ENCODE peak calls at places on chromosomes 13 and 19, in eight cellular contexts. One of them, this sample, is unnamed.

GRCh38 chr19:4196587-4197148 is 14.2 kb downstream of the ANKRD24 start:
- DNase-seq in choroid plexus epithelial cell: no peak
- DNase-seq in lower leg skin: no peak
- DNase-seq in neural crest cell: no peak
- DNase-seq in mesothelial cell of epicardium: no peak
- DNase-seq in AG04450: no peak
- DNase-seq in dorsolateral prefrontal cortex: no peak
- DNase-seq in mucosa of descending colon: no peak
- DNase-seq in this sample: no peak

GRCh38 chr13:91220872-91221271 is 126.6 kb upstream of the MIR17HG start:
- DNase-seq in choroid plexus epithelial cell: no peak
- DNase-seq in lower leg skin: no peak
- DNase-seq in neural crest cell: no peak
- DNase-seq in mesothelial cell of epicardium: no peak
- DNase-seq in AG04450: no peak
- DNase-seq in dorsolateral prefrontal cortex: no peak
- DNase-seq in mucosa of descending colon: no peak
- DNase-seq in this sample: no peak

GRCh38 chr19:34675250-34675649 is 1.7 kb downstream of the SCGB2B2 start:
- DNase-seq in choroid plexus epithelial cell: no peak
- DNase-seq in lower leg skin: no peak
- DNase-seq in neural crest cell: no peak
- DNase-seq in mesothelial cell of epicardium: no peak
- DNase-seq in AG04450: no peak
- DNase-seq in dorsolateral prefrontal cortex: no peak
- DNase-seq in mucosa of descending colon: no peak
- DNase-seq in this sample: no peak

GRCh38 chr13:77479326-77479725 is 56.2 kb upstream of the SCEL start:
- DNase-seq in choroid plexus epithelial cell: no peak
- DNase-seq in lower leg skin: no peak
- DNase-seq in neural crest cell: no peak
- DNase-seq in mesothelial cell of epicardium: no peak
- DNase-seq in AG04450: no peak
- DNase-seq in dorsolateral prefrontal cortex: no peak
- DNase-seq in mucosa of descending colon: no peak
- DNase-seq in this sample: no peak

GRCh38 chr19:34972163-34972705 is 8.2 kb upstream of the ZNF792 start:
- DNase-seq in choroid plexus epithelial cell: no peak
- DNase-seq in lower leg skin: peak; percentile 61
- DNase-seq in neural crest cell: no peak
- DNase-seq in mesothelial cell of epicardium: no peak
- DNase-seq in AG04450: no peak
- DNase-seq in dorsolateral prefrontal cortex: no peak
- DNase-seq in mucosa of descending colon: no peak
- DNase-seq in this sample: no peak

GRCh38 chr19:2944775-2945574 is at the start of gene ZNF77:
- DNase-seq in choroid plexus epithelial cell: peak; percentile 100
- DNase-seq in lower leg skin: peak; percentile 100
- DNase-seq in neural crest cell: peak; percentile 97
- DNase-seq in mesothelial cell of epicardium: peak; percentile 97
- DNase-seq in AG04450: peak; percentile 98
- DNase-seq in dorsolateral prefrontal cortex: peak; percentile 99
- DNase-seq in mucosa of descending colon: peak; percentile 99
- DNase-seq in this sample: peak; percentile 98

GRCh38 chr13:67048793-67049150 is 181.4 kb downstream of the PCDH9 start:
- DNase-seq in choroid plexus epithelial cell: peak; percentile 91
- DNase-seq in lower leg skin: no peak
- DNase-seq in neural crest cell: no peak
- DNase-seq in mesothelial cell of epicardium: no peak
- DNase-seq in AG04450: peak; percentile 43
- DNase-seq in dorsolateral prefrontal cortex: no peak
- DNase-seq in mucosa of descending colon: no peak
- DNase-seq in this sample: no peak

GRCh38 chr19:7862413-7862951 is 11.7 kb downstream of the PRR36 start:
- DNase-seq in choroid plexus epithelial cell: peak; percentile 72
- DNase-seq in lower leg skin: peak; percentile 92
- DNase-seq in neural crest cell: peak; percentile 88
- DNase-seq in mesothelial cell of epicardium: peak; percentile 85
- DNase-seq in AG04450: no peak
- DNase-seq in dorsolateral prefrontal cortex: no peak
- DNase-seq in mucosa of descending colon: peak; percentile 88
- DNase-seq in this sample: peak; percentile 84

GRCh38 chr19:609001-609340 is 19.3 kb downstream of the HCN2 start:
- DNase-seq in choroid plexus epithelial cell: no peak
- DNase-seq in lower leg skin: peak; percentile 91
- DNase-seq in neural crest cell: no peak
- DNase-seq in mesothelial cell of epicardium: no peak
- DNase-seq in AG04450: no peak
- DNase-seq in dorsolateral prefrontal cortex: peak; percentile 87
- DNase-seq in mucosa of descending colon: peak; percentile 56
- DNase-seq in this sample: no peak

GRCh38 chr19:46722421-46723022 is 5.6 kb upstream of the PRKD2 start:
- DNase-seq in choroid plexus epithelial cell: no peak
- DNase-seq in lower leg skin: no peak
- DNase-seq in neural crest cell: no peak
- DNase-seq in mesothelial cell of epicardium: no peak
- DNase-seq in AG04450: no peak
- DNase-seq in dorsolateral prefrontal cortex: no peak
- DNase-seq in mucosa of descending colon: no peak
- DNase-seq in this sample: no peak

GRCh38 chr13:110376120-110376519 is 69.0 kb downstream of the COL4A2 start:
- DNase-seq in choroid plexus epithelial cell: peak; percentile 73
- DNase-seq in lower leg skin: no peak
- DNase-seq in neural crest cell: no peak
- DNase-seq in mesothelial cell of epicardium: no peak
- DNase-seq in AG04450: no peak
- DNase-seq in dorsolateral prefrontal cortex: no peak
- DNase-seq in mucosa of descending colon: no peak
- DNase-seq in this sample: no peak

GRCh38 chr13:112198611-112199010 is 131.7 kb downstream of the SOX1 start:
- DNase-seq in choroid plexus epithelial cell: no peak
- DNase-seq in lower leg skin: peak; percentile 48
- DNase-seq in neural crest cell: no peak
- DNase-seq in mesothelial cell of epicardium: no peak
- DNase-seq in AG04450: no peak
- DNase-seq in dorsolateral prefrontal cortex: no peak
- DNase-seq in mucosa of descending colon: no peak
- DNase-seq in this sample: no peak

GRCh38 chr13:110932588-110932987 is 17.7 kb upstream of the ANKRD10 start:
- DNase-seq in choroid plexus epithelial cell: no peak
- DNase-seq in lower leg skin: no peak
- DNase-seq in neural crest cell: no peak
- DNase-seq in mesothelial cell of epicardium: no peak
- DNase-seq in AG04450: no peak
- DNase-seq in dorsolateral prefrontal cortex: no peak
- DNase-seq in mucosa of descending colon: no peak
- DNase-seq in this sample: no peak

GRCh38 chr13:112708560-112709240 is 18.9 kb downstream of the ATP11A start:
- DNase-seq in choroid plexus epithelial cell: no peak
- DNase-seq in lower leg skin: no peak
- DNase-seq in neural crest cell: no peak
- DNase-seq in mesothelial cell of epicardium: no peak
- DNase-seq in AG04450: no peak
- DNase-seq in dorsolateral prefrontal cortex: peak; percentile 42
- DNase-seq in mucosa of descending colon: no peak
- DNase-seq in this sample: no peak

GRCh38 chr13:97018029-97018819 is 23.9 kb upstream of the OXGR1 start:
- DNase-seq in choroid plexus epithelial cell: peak; percentile 83
- DNase-seq in lower leg skin: no peak
- DNase-seq in neural crest cell: peak; percentile 23
- DNase-seq in mesothelial cell of epicardium: no peak
- DNase-seq in AG04450: peak; percentile 32
- DNase-seq in dorsolateral prefrontal cortex: no peak
- DNase-seq in mucosa of descending colon: no peak
- DNase-seq in this sample: peak; percentile 53

DNA sequence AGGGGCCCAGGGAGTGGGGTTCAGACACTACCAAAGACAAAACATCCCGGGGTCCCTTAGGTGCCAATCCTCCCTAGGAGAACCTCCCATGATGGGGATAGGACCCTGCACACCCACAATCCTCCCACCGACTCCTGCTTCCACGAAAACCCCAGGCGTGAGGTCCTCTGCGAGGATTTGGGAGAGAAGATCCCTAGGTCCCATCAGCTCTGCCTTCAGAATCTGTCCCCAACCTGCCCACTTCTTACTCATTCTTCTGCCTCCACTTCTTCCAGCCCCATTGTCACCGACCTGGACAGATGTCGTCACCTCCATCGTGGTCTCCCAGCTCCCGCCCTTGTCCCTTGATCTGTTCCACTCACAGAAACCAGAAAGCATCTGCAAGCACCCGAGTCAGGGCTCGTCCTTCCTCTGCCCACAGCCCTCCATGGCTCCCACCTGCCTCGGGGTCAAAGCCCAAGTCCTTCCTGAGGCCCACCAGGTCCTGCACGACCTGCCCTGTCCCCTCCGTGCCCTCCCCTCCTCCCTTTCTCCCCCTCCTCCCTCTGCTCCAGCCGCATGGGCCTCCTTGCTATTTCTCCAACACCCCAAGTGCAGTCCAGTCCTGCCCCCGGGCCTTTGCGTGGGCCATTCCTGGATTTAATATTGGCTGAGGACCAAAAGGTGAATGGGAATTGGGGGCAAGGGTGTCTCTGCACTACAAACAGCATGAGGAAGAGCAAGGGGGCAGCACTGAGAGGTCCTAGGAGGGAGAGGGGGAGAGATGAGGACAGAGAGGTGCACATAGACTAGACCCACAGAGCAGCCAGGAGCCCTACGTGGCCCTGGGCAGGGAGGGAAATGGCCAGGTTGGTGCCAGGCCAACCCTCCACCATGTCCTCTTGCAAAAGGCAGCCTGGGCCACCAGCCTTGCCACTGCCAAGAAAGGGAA is 51.3 kb downstream of the PTPRS start:
- DNase-seq in choroid plexus epithelial cell: no peak
- DNase-seq in lower leg skin: no peak
- DNase-seq in neural crest cell: no peak
- DNase-seq in mesothelial cell of epicardium: no peak
- DNase-seq in AG04450: no peak
- DNase-seq in dorsolateral prefrontal cortex: no peak
- DNase-seq in mucosa of descending colon: no peak
- DNase-seq in this sample: no peak
- TF ChIP-seq CTCF in choroid plexus epithelial cell: peak; percentile 17
- TF ChIP-seq CTCF in lower leg skin: no peak
- TF ChIP-seq CTCF in neural crest cell: no peak
- TF ChIP-seq CTCF in mesothelial cell of epicardium: no peak
- TF ChIP-seq CTCF in AG04450: no peak
- TF ChIP-seq CTCF in dorsolateral prefrontal cortex: no peak
- TF ChIP-seq CTCF in mucosa of descending colon: no peak
- TF ChIP-seq CTCF in this sample: no peak

GRCh38 chr13:99366075-99366987 is 59.1 kb upstream of the GPR183 start:
- DNase-seq in choroid plexus epithelial cell: no peak
- DNase-seq in lower leg skin: peak; percentile 57
- DNase-seq in neural crest cell: no peak
- DNase-seq in mesothelial cell of epicardium: no peak
- DNase-seq in AG04450: no peak
- DNase-seq in dorsolateral prefrontal cortex: no peak
- DNase-seq in mucosa of descending colon: no peak
- DNase-seq in this sample: peak; percentile 62

GRCh38 chr13:99363949-99364348 is 56.8 kb upstream of the GPR183 start:
- DNase-seq in choroid plexus epithelial cell: no peak
- DNase-seq in lower leg skin: no peak
- DNase-seq in neural crest cell: no peak
- DNase-seq in mesothelial cell of epicardium: no peak
- DNase-seq in AG04450: no peak
- DNase-seq in dorsolateral prefrontal cortex: no peak
- DNase-seq in mucosa of descending colon: no peak
- DNase-seq in this sample: no peak

GRCh38 chr13:99367106-99367616 is 60.0 kb upstream of the GPR183 start:
- DNase-seq in choroid plexus epithelial cell: no peak
- DNase-seq in lower leg skin: peak; percentile 50
- DNase-seq in neural crest cell: no peak
- DNase-seq in mesothelial cell of epicardium: no peak
- DNase-seq in AG04450: no peak
- DNase-seq in dorsolateral prefrontal cortex: no peak
- DNase-seq in mucosa of descending colon: no peak
- DNase-seq in this sample: no peak

GRCh38 chr13:99370476-99371272 is 63.5 kb upstream of the GPR183 start:
- DNase-seq in choroid plexus epithelial cell: no peak
- DNase-seq in lower leg skin: peak; percentile 13
- DNase-seq in neural crest cell: no peak
- DNase-seq in mesothelial cell of epicardium: no peak
- DNase-seq in AG04450: no peak
- DNase-seq in dorsolateral prefrontal cortex: no peak
- DNase-seq in mucosa of descending colon: no peak
- DNase-seq in this sample: no peak

DNA sequence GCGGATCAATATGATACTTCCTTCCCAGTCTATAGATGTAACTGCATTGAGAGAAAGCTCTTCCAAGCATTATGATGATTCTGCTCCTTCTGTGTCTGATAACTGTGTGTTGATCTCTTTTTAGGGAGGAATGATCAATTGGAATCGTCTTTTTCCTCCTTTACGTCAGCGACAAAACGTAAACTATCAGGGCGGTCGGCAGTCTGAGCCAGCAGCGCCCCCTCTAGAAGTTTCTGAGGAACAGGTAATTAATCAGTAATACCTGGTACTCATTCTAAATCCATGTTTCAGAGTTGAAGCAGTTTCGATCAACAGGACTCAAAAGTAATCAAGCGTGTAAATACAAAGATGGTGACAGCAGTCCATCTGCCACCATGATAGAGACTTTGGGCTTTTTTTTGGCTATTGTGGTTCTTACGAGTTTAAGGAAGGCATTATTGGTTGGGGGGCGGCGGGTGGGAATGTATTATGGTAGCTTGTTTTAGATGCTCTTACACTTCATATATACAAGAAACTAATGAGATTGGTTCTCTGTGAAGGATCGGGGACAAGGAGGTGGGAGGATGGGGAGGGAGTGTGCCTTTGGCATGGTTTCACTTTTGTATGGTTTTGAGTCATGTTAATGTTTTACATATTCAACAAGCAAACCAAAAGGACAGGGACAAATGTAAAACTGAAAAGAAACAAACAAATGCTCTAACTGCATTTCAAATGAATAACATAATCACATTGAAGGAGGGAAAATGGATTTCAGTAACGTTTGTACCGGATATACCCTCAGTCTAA is 60.7 kb upstream of the GPR183 start:
- DNase-seq in choroid plexus epithelial cell: no peak
- DNase-seq in lower leg skin: peak; percentile 53
- DNase-seq in neural crest cell: no peak
- DNase-seq in mesothelial cell of epicardium: no peak
- DNase-seq in AG04450: no peak
- DNase-seq in dorsolateral prefrontal cortex: no peak
- DNase-seq in mucosa of descending colon: no peak
- DNase-seq in this sample: no peak
- TF ChIP-seq CTCF in choroid plexus epithelial cell: no peak
- TF ChIP-seq CTCF in lower leg skin: no peak
- TF ChIP-seq CTCF in neural crest cell: no peak
- TF ChIP-seq CTCF in mesothelial cell of epicardium: no peak
- TF ChIP-seq CTCF in AG04450: no peak
- TF ChIP-seq CTCF in dorsolateral prefrontal cortex: no peak
- TF ChIP-seq CTCF in mucosa of descending colon: no peak
- TF ChIP-seq CTCF in this sample: no peak

GRCh38 chr13:64471916-64472315 is 2758.2 kb downstream of the PCDH9 start:
- DNase-seq in choroid plexus epithelial cell: peak; percentile 79
- DNase-seq in lower leg skin: no peak
- DNase-seq in neural crest cell: no peak
- DNase-seq in mesothelial cell of epicardium: no peak
- DNase-seq in AG04450: peak; percentile 11
- DNase-seq in dorsolateral prefrontal cortex: no peak
- DNase-seq in mucosa of descending colon: no peak
- DNase-seq in this sample: no peak
- TF ChIP-seq CTCF in choroid plexus epithelial cell: peak; percentile 62
- TF ChIP-seq CTCF in lower leg skin: no peak
- TF ChIP-seq CTCF in neural crest cell: peak; percentile 73
- TF ChIP-seq CTCF in mesothelial cell of epicardium: peak; percentile 16
- TF ChIP-seq CTCF in AG04450: peak; percentile 67
- TF ChIP-seq CTCF in dorsolateral prefrontal cortex: peak; percentile 55
- TF ChIP-seq CTCF in mucosa of descending colon: no peak
- TF ChIP-seq CTCF in this sample: no peak

GRCh38 chr13:24865158-24865557 is 101.2 kb downstream of the RNF17 start:
- DNase-seq in choroid plexus epithelial cell: peak; percentile 42
- DNase-seq in lower leg skin: no peak
- DNase-seq in neural crest cell: no peak
- DNase-seq in mesothelial cell of epicardium: no peak
- DNase-seq in AG04450: no peak
- DNase-seq in dorsolateral prefrontal cortex: no peak
- DNase-seq in mucosa of descending colon: no peak
- DNase-seq in this sample: no peak
- TF ChIP-seq CTCF in choroid plexus epithelial cell: peak; percentile 43
- TF ChIP-seq CTCF in lower leg skin: no peak
- TF ChIP-seq CTCF in neural crest cell: peak; percentile 19
- TF ChIP-seq CTCF in mesothelial cell of epicardium: no peak
- TF ChIP-seq CTCF in AG04450: peak; percentile 9
- TF ChIP-seq CTCF in dorsolateral prefrontal cortex: peak; percentile 57
- TF ChIP-seq CTCF in mucosa of descending colon: no peak
- TF ChIP-seq CTCF in this sample: no peak